ENCODE peak calls at places on chromosomes 4 and X, in four cellular contexts. U is breast epithelium; C is CD8-positive, alpha-beta T cell; M is endodermal cell. E is an unnamed sample. For H3K9me3 and H3K4me1, the result is how much of the 10 kb centered on the place peaks cover.

GRCh38 chr4:156634612-156635011 is 337.0 kb downstream of the PDGFC start:
- DNase-seq in U (no peak), C (no peak), M (no peak), E (no peak)

GRCh38 chr4:152112887-152113286 is 352.1 kb upstream of the GATB start:
- DNase-seq in U (no peak), C (no peak), M (no peak), E (no peak)

GRCh38 chrX:51894697-51895336 is 1.4 kb downstream of the MAGED1 start:
- DNase-seq in U (no peak), C (peak), M (peak), E (no peak)

GRCh38 chr4:140807491-140808257 is 51.5 kb upstream of the TBC1D9 start:
- DNase-seq in U (no peak), C (no peak), M (no peak), E (no peak)

GRCh38 chr4:186723207-186724047 is at the start of gene FAT1:
- DNase-seq in U (peak), C (no peak), M (peak), E (no peak)

GRCh38 chr4:106691749-106692148 is 323.2 kb upstream of the GIMD1 start:
- DNase-seq in U (no peak), C (no peak), M (no peak), E (no peak)

GRCh38 chrX:129979207-129979920 is 3.1 kb upstream of the BCORL1 start:
- DNase-seq in U (no peak), C (no peak), M (peak), E (no peak)

GRCh38 chrX:30819080-30819479 is 70.0 kb downstream of the TAB3 start:
- DNase-seq in U (no peak), C (no peak), M (no peak), E (no peak)

GRCh38 chr4:188018262-188018661 is 22.7 kb downstream of the ZFP42 start:
- DNase-seq in U (no peak), C (no peak), M (peak), E (no peak)

GRCh38 chr4:51906167-51906647 is 63.3 kb downstream of the DCUN1D4 start:
- DNase-seq in U (no peak), C (no peak), M (no peak), E (no peak)

GRCh38 chrX:41779058-41779564 is 55.1 kb downstream of the GPR82 start:
- DNase-seq in U (no peak), C (no peak), M (no peak), E (no peak)

GRCh38 chr4:77045490-77045889 is 30.3 kb downstream of the CCNI start:
- DNase-seq in U (no peak), C (no peak), M (peak), E (no peak)

GRCh38 chr4:8915201-8916200 is 43.9 kb upstream of the HMX1 start:
- DNase-seq in U (peak), C (peak), M (no peak), E (no peak)

GRCh38 chr4:15132739-15133138 is 130.5 kb downstream of the CPEB2 start:
- DNase-seq in U (no peak), C (no peak), M (no peak), E (no peak)

GRCh38 chr4:185504098-185505047 is 30.9 kb downstream of the PDLIM3 start:
- DNase-seq in U (no peak), C (no peak), M (no peak), E (no peak)

GRCh38 chr4:20487446-20487845 is 212.8 kb upstream of the PACRGL start:
- DNase-seq in U (no peak), C (no peak), M (no peak), E (no peak)

GRCh38 chr4:112514079-112514448 is 1.9 kb downstream of the NEUROG2 start:
- DNase-seq in U (no peak), C (no peak), M (peak), E (no peak)

GRCh38 chr4:56757270-56757746 is 64.2 kb downstream of the SPINK2 start:
- DNase-seq in U (no peak), C (peak), M (peak), E (no peak)

GRCh38 chrX:41333994-41334865 is at the start of gene DDX3X:
- DNase-seq in U (peak), C (peak), M (peak), E (peak)

GRCh38 chrX:78658851-78659744 is at the start of gene RTL3:
- DNase-seq in U (no peak), C (no peak), M (no peak), E (no peak)

GRCh38 chr4:94939791-94940530 is 182.2 kb downstream of the BMPR1B start:
- DNase-seq in U (no peak), C (no peak), M (no peak), E (no peak)

GRCh38 chr4:89753601-89754066 is 83.3 kb downstream of the SNCA start:
- DNase-seq in U (no peak), C (no peak), M (no peak), E (no peak)

GRCh38 chrX:68822641-68823410 is 6.0 kb upstream of the EFNB1 start:
- DNase-seq in U (no peak), C (no peak), M (peak), E (no peak)

GRCh38 chr4:1862055-1862911 is 6.3 kb upstream of the LETM1 start:
- DNase-seq in U (no peak), C (peak), M (peak), E (no peak)

GRCh38 chrX:153379508-153379907 is 21.6 kb downstream of the PNMA6E start:
- DNase-seq in U (no peak), C (no peak), M (no peak), E (no peak)

GRCh38 chr4:100983426-100983825 is 363.9 kb downstream of the PPP3CA start:
- DNase-seq in U (no peak), C (no peak), M (no peak), E (no peak)

GRCh38 chrX:135308345-135308855 is 880 bp upstream of the ETDC start:
- DNase-seq in U (no peak), C (no peak), M (no peak), E (no peak)

DNA sequence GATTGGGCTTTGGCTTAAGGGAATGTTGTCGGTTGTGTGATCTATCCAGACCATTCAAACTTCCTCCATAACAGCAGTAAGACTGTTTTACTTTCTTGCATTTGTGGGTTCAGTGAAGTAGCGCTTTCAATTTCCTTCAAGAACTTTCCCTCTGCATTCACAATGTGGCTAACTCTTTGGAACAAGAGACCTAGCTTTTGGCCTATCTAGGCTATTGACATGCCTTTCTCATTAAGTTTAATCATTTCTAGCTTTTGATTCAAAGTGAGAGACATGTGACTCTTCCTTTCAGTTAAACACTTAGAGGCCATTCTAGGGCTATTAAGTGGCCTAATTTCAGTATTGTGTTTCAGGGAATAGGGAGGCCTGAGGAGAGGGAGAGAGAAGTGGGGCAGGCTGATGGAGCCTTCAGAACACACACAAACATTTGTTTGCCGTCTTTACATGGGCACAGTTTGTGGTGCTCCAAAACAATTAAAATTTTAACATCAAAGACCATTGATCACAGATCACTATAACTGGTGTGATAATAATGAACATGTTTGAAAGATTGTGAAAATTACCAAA is 34.1 kb downstream of the ADH5 start:
- DNase-seq in U (no peak), C (no peak), M (no peak), E (no peak)
- H3K27ac ChIP-seq in U (no peak), C (no peak), M (no peak), E (no peak)

GRCh38 chr4:174996079-174996478 is 77.9 kb downstream of the ADAM29 start:
- DNase-seq in U (no peak), C (no peak), M (no peak), E (no peak)
- H3K9me3 ChIP-seq in U (under half), C (under half), M (under half), E (under half)

GRCh38 chrX:13285693-13286092 is 34.2 kb downstream of the ATXN3L start:
- DNase-seq in U (no peak), C (no peak), M (peak), E (no peak)
- H3K4me1 ChIP-seq in U (under half), C (under half), M (under half), E (under half)

GRCh38 chrX:10649286-10649685 is 28.9 kb upstream of the MID1 start:
- DNase-seq in U (no peak), C (no peak), M (no peak), E (no peak)
- H3K27ac ChIP-seq in U (no peak), C (no peak), M (no peak), E (no peak)

GRCh38 chrX:63718010-63718694 is 66.9 kb downstream of the ARHGEF9 start:
- DNase-seq in U (no peak), C (no peak), M (no peak), E (no peak)
- H3K9me3 ChIP-seq in U (under half), C (under half), M (under half), E (under half)

DNA sequence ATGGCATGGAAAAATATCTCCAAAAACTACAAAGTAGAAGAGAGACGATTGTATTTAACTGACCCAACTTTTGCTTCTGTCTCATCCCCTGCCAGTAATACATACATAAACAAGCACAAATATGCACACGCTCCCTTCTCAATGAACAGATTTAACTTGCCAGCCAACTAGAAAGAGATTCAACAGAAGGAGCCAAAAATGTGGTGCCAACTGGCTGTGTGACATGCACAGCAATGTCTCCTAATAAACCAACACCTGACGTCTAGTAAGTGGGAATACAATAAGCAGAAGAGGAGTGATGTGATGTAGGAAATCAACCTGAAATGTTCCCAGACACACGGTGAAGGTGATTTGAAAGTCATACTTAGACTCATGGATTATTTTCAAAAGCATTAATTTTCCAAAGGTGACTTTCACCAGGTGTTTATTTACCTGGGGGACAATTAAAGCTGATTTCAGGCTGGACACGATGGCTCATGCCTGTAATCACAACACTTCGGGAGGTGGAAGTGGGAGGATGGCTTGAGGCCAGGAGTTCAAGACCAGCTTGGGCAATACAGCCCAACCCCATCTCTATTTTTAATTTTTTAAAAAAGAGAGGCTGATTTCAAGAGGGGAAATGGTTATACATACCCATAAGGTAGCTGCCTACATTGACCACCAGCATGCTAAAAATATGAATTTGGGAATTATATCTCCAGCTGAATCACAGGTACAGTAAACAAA is 33.7 kb downstream of the SH3RF1 start:
- DNase-seq in U (peak), C (no peak), M (no peak), E (no peak)
- H3K4me1 ChIP-seq in U (under half), C (under half), M (under half), E (under half)

E was measured in CD4-positive, alpha-beta memory T cell.